ENCODE peak calls at places on chromosomes 16 and 17, in eight cellular contexts. X, C, T, J, L, I, B and W are unnamed samples.
A peak's percentile ranks its signal among the peaks of the same experiment; 100 is the strongest.

GRCh38 chr16:57661510-57661909 is 6.6 kb upstream of the ADGRG3 start:
- DNase-seq in I (no peak), C (no peak), J (no peak), T (no peak), L (no peak), B (no peak), X (no peak), W (no peak)

GRCh38 chr17:57530026-57530425 is 215.1 kb downstream of the CCDC182 start:
- DNase-seq in X (no peak), B (no peak), I (no peak), T (no peak), L (no peak), J (no peak), C (no peak), W (no peak)

GRCh38 chr16:58034128-58034685 is 8.7 kb downstream of the MMP15 start:
- DNase-seq in J (no peak), L (no peak), B (no peak), T (no peak), C (no peak), I (no peak), X (no peak), W (no peak)

GRCh38 chr17:76262732-76263344 is 2.3 kb upstream of the UBALD2 start:
- DNase-seq in J (peak; percentile 46), X (no peak), T (no peak), C (no peak), I (no peak), L (peak; percentile 90), B (no peak), W (no peak)

GRCh38 chr16:15795615-15796014 is 61.2 kb downstream of the MYH11 start:
- DNase-seq in X (no peak), C (no peak), J (no peak), T (no peak), B (no peak), I (no peak), L (no peak), W (no peak)

GRCh38 chr17:41010421-41010820 is 1.5 kb upstream of the KRTAP3-1 start:
- DNase-seq in J (no peak), L (no peak), T (no peak), X (no peak), B (no peak), C (no peak), I (no peak), W (no peak)

GRCh38 chr17:60640503-60640902 is 37.1 kb upstream of the BCAS3 start:
- DNase-seq in I (no peak), J (peak; percentile 69), X (no peak), L (no peak), B (no peak), T (no peak), C (no peak), W (no peak)

GRCh38 chr17:7923290-7923628 is 6.4 kb downstream of the KCNAB3 start:
- DNase-seq in X (no peak), J (no peak), B (no peak), L (no peak), I (no peak), C (no peak), T (no peak), W (no peak)

GRCh38 chr17:27546624-27547300 is 84.2 kb upstream of the LGALS9 start:
- DNase-seq in T (no peak), C (no peak), B (no peak), X (peak; percentile 62), I (no peak), J (no peak), L (peak; percentile 69), W (no peak)

GRCh38 chr17:74499992-74500391 is 31.3 kb downstream of the CD300LB start:
- DNase-seq in T (no peak), J (no peak), C (no peak), B (no peak), L (no peak), X (no peak), I (no peak), W (no peak)

GRCh38 chr17:48544356-48545021 is 420 bp downstream of the HOXB2 start:
- DNase-seq in I (peak; percentile 55), C (no peak), X (peak; percentile 37), J (no peak), T (no peak), L (no peak), B (peak; percentile 70), W (no peak)

GRCh38 chr16:86676216-86676800 is 98.0 kb downstream of the FOXL1 start:
- DNase-seq in C (no peak), B (no peak), T (no peak), L (no peak), J (no peak), I (no peak), X (peak; percentile 36), W (no peak)

GRCh38 chr17:1438593-1439083 is 17.4 kb downstream of the CRK start:
- DNase-seq in I (no peak), X (no peak), B (no peak), J (no peak), T (no peak), L (no peak), C (no peak), W (no peak)

GRCh38 chr17:61387011-61387410 is 12.6 kb upstream of the TBX2 start:
- DNase-seq in B (no peak), C (no peak), L (no peak), J (no peak), T (no peak), I (no peak), X (no peak), W (no peak)

GRCh38 chr17:6548578-6549330 is 7.6 kb downstream of the PITPNM3 start:
- DNase-seq in X (no peak), B (no peak), L (peak; percentile 78), I (no peak), T (peak; percentile 15), C (no peak), J (no peak), W (no peak)

GRCh38 chr17:81419333-81419885 is 24.2 kb downstream of the BAHCC1 start:
- DNase-seq in C (no peak), J (no peak), B (peak; percentile 76), L (no peak), X (peak; percentile 96), T (peak; percentile 87), I (peak; percentile 73), W (peak; percentile 20)

GRCh38 chr16:54284931-54285413 is 1.6 kb downstream of the IRX3 start:
- DNase-seq in B (no peak), X (no peak), I (no peak), L (no peak), C (no peak), T (no peak), J (no peak), W (no peak)

GRCh38 chr17:42406602-42407288 is 16.3 kb downstream of the CAVIN1 start:
- DNase-seq in L (no peak), J (no peak), X (no peak), T (no peak), B (no peak), C (peak; percentile 65), I (no peak), W (no peak)

GRCh38 chr17:40034426-40035161 is 19.4 kb downstream of the CSF3 start:
- DNase-seq in J (no peak), L (no peak), X (no peak), C (no peak), I (no peak), B (no peak), T (no peak), W (no peak)

GRCh38 chr17:34645636-34646035 is 66.3 kb downstream of the TMEM132E start:
- DNase-seq in X (no peak), I (no peak), T (no peak), B (no peak), J (no peak), L (no peak), C (no peak), W (no peak)

GRCh38 chr16:70686376-70687171 is 721 bp upstream of the MTSS2 start:
- DNase-seq in L (no peak), X (no peak), J (no peak), T (no peak), B (no peak), C (no peak), I (no peak), W (no peak)

GRCh38 chr16:86661715-86662114 is 83.4 kb downstream of the FOXL1 start:
- DNase-seq in J (no peak), T (no peak), I (no peak), B (no peak), C (no peak), X (no peak), L (no peak), W (no peak)

GRCh38 chr17:76868669-76869208 is 535 bp downstream of the MGAT5B start:
- DNase-seq in J (no peak), I (no peak), T (no peak), L (no peak), B (peak; percentile 56), X (no peak), C (no peak), W (no peak)

GRCh38 chr16:89845417-89845816 is 17.1 kb downstream of the SPIRE2 start:
- DNase-seq in B (no peak), X (no peak), I (no peak), C (no peak), J (no peak), L (peak; percentile 42), T (no peak), W (no peak)

GRCh38 chr17:14389656-14390055 is 88.8 kb downstream of the HS3ST3B1 start:
- DNase-seq in X (no peak), B (no peak), T (no peak), I (no peak), C (no peak), J (no peak), L (no peak), W (no peak)

GRCh38 chr17:17971431-17972125 is 622 bp downstream of the TOM1L2 start:
- DNase-seq in I (no peak), C (no peak), T (no peak), L (peak; percentile 10), B (no peak), J (no peak), X (no peak), W (no peak)

GRCh38 chr16:81491522-81492188 is 47.0 kb downstream of the CMIP start:
- DNase-seq in C (no peak), I (no peak), J (no peak), L (no peak), T (no peak), B (no peak), X (no peak), W (no peak)

GRCh38 chr17:79661292-79662041 is 50.6 kb upstream of the RBFOX3 start:
- DNase-seq in B (no peak), I (no peak), T (no peak), J (no peak), C (no peak), L (no peak), X (no peak), W (no peak)

GRCh38 chr17:17740627-17741237 is 59.5 kb downstream of the RAI1 start:
- DNase-seq in J (no peak), T (no peak), L (no peak), X (no peak), C (no peak), I (no peak), B (no peak), W (peak; percentile 44)

GRCh38 chr17:66171172-66171571 is 20.8 kb downstream of the CEP112 start:
- DNase-seq in B (no peak), C (no peak), J (no peak), X (no peak), L (no peak), I (no peak), T (no peak), W (no peak)

GRCh38 chr16:9904526-9904925 is 277.7 kb downstream of the GRIN2A start:
- DNase-seq in J (no peak), T (no peak), X (no peak), I (no peak), B (no peak), L (peak; percentile 24), C (no peak), W (no peak)

GRCh38 chr16:4200000-4200780 is 41.7 kb downstream of the SRL start:
- DNase-seq in C (no peak), J (peak; percentile 59), L (peak; percentile 21), B (peak; percentile 56), X (peak; percentile 49), I (peak; percentile 23), T (no peak), W (peak; percentile 45)

GRCh38 chr17:50935201-50936124 is 69.3 kb upstream of the TOB1 start:
- DNase-seq in B (no peak), L (no peak), J (peak; percentile 90), I (peak; percentile 81), X (peak; percentile 65), T (peak; percentile 60), C (peak; percentile 85), W (peak; percentile 86)